ENCODE peak calls at places on chromosomes 1 and 21, in ten cellular contexts. L is CD4-positive, CD25-positive, alpha-beta regulatory T cell; Z is heart left ventricle; T is fibroblast of lung; N is foreskin keratinocyte; S is CD8-positive, alpha-beta T cell; P is mucosa of descending colon; U is heart right ventricle; W is psoas muscle; B is esophagus squamous epithelium. C is an unnamed sample.

GRCh38 chr1:41383094-41383852 is 22.0 kb downstream of the FOXO6 start:
- DNase-seq in L (peak; percentile 21), Z (no peak), T (peak; percentile 55), N (peak; percentile 28), S (no peak), P (no peak), U (no peak), W (peak; percentile 54), B (no peak), C (no peak)

GRCh38 chr1:67723126-67723525 is 38.1 kb downstream of the GADD45A start:
- DNase-seq in L (no peak), Z (no peak), T (no peak), N (no peak), S (no peak), P (no peak), U (no peak), W (no peak), B (no peak), C (no peak)

GRCh38 chr1:161114556-161114955 is 3.3 kb downstream of the PFDN2 start:
- DNase-seq in L (no peak), Z (no peak), T (peak; percentile 34), N (no peak), S (no peak), P (no peak), U (no peak), W (no peak), B (no peak), C (no peak)

GRCh38 chr1:79117376-79117775 is 110.8 kb upstream of the ADGRL4 start:
- DNase-seq in L (no peak), Z (no peak), T (peak; percentile 58), N (no peak), S (no peak), P (no peak), U (no peak), W (no peak), B (no peak), C (no peak)

GRCh38 chr1:156118175-156118868 is 3.8 kb downstream of the LMNA start:
- DNase-seq in L (no peak), Z (peak; percentile 76), T (no peak), N (no peak), S (no peak), P (peak; percentile 88), U (peak; percentile 74), W (peak; percentile 91), B (no peak), C (peak; percentile 79)

GRCh38 chr1:61388586-61388985 is 306.2 kb downstream of the NFIA start:
- DNase-seq in L (no peak), Z (no peak), T (peak; percentile 80), N (no peak), S (no peak), P (no peak), U (no peak), W (no peak), B (no peak), C (no peak)

GRCh38 chr1:100982783-100983182 is 42.8 kb downstream of the DPH5 start:
- DNase-seq in L (no peak), Z (no peak), T (no peak), N (no peak), S (no peak), P (no peak), U (no peak), W (no peak), B (no peak), C (no peak)

GRCh38 chr1:196152086-196152485 is 456.2 kb downstream of the KCNT2 start:
- DNase-seq in L (no peak), Z (no peak), T (no peak), N (no peak), S (no peak), P (no peak), U (no peak), W (no peak), B (no peak), C (no peak)

GRCh38 chr1:24975391-24975790 is 45.3 kb upstream of the RUNX3 start:
- DNase-seq in L (no peak), Z (no peak), T (no peak), N (no peak), S (no peak), P (no peak), U (no peak), W (no peak), B (no peak), C (no peak)

GRCh38 chr1:44531785-44532566 is 126.9 kb downstream of the RNF220 start:
- DNase-seq in L (peak; percentile 31), Z (no peak), T (peak; percentile 76), N (peak; percentile 63), S (no peak), P (no peak), U (no peak), W (no peak), B (no peak), C (no peak)

GRCh38 chr1:29379438-29380073 is 143.2 kb downstream of the PTPRU start:
- DNase-seq in L (peak; percentile 37), Z (no peak), T (peak; percentile 33), N (peak; percentile 25), S (no peak), P (no peak), U (no peak), W (no peak), B (no peak), C (no peak)

GRCh38 chr1:220952941-220953340 is 73.7 kb downstream of the HLX start:
- DNase-seq in L (no peak), Z (no peak), T (no peak), N (no peak), S (no peak), P (no peak), U (no peak), W (no peak), B (no peak), C (no peak)

GRCh38 chr1:93616996-93617669 is 64.5 kb downstream of the BCAR3 start:
- DNase-seq in L (no peak), Z (peak; percentile 43), T (peak; percentile 44), N (no peak), S (no peak), P (peak; percentile 52), U (peak; percentile 52), W (no peak), B (no peak), C (peak; percentile 90)

GRCh38 chr1:93615201-93616150 is 66.2 kb downstream of the BCAR3 start:
- DNase-seq in L (peak; percentile 53), Z (no peak), T (peak; percentile 94), N (peak; percentile 82), S (no peak), P (no peak), U (no peak), W (no peak), B (no peak), C (no peak)

GRCh38 chr1:93614550-93615200 is 67.0 kb downstream of the BCAR3 start:
- DNase-seq in L (no peak), Z (no peak), T (no peak), N (peak; percentile 41), S (no peak), P (peak; percentile 62), U (no peak), W (no peak), B (no peak), C (no peak)

GRCh38 chr1:93617670-93618488 is 63.8 kb downstream of the BCAR3 start:
- DNase-seq in L (no peak), Z (no peak), T (no peak), N (no peak), S (no peak), P (peak; percentile 88), U (no peak), W (no peak), B (no peak), C (no peak)

GRCh38 chr1:93616221-93616995 is 65.2 kb downstream of the BCAR3 start:
- DNase-seq in L (no peak), Z (peak; percentile 51), T (peak; percentile 36), N (no peak), S (no peak), P (peak; percentile 68), U (peak; percentile 44), W (no peak), B (no peak), C (no peak)
- H3K4me1 ChIP-seq in L (peaks cover 8% of the 10 kb centered on the region), Z (peaks cover 62% of the 10 kb centered on the region), T (peaks cover 40% of the 10 kb centered on the region), N (peaks cover 49% of the 10 kb centered on the region), S (peaks cover 3% of the 10 kb centered on the region), P (peaks cover 56% of the 10 kb centered on the region), U (peaks cover 42% of the 10 kb centered on the region), W (peaks cover 47% of the 10 kb centered on the region), B (peaks cover 22% of the 10 kb centered on the region), C (peaks cover 19% of the 10 kb centered on the region)

GRCh38 chr1:27111771-27112573 is 43.0 kb downstream of the SLC9A1 start:
- DNase-seq in L (peak; percentile 86), Z (peak; percentile 82), T (peak; percentile 100), N (peak; percentile 100), S (peak; percentile 82), P (peak; percentile 78), U (peak; percentile 77), W (peak; percentile 89), B (peak; percentile 59), C (peak; percentile 87)
- H3K4me1 ChIP-seq in L (peaks cover 24% of the 10 kb centered on the region), Z (peaks cover 26% of the 10 kb centered on the region), T (peaks cover 23% of the 10 kb centered on the region), N (peaks cover 12% of the 10 kb centered on the region), S (peaks cover 45% of the 10 kb centered on the region), P (peaks cover 25% of the 10 kb centered on the region), U (peaks cover 26% of the 10 kb centered on the region), W (peaks cover 23% of the 10 kb centered on the region), B (peaks cover 14% of the 10 kb centered on the region), C (peaks cover 23% of the 10 kb centered on the region)

DNA sequence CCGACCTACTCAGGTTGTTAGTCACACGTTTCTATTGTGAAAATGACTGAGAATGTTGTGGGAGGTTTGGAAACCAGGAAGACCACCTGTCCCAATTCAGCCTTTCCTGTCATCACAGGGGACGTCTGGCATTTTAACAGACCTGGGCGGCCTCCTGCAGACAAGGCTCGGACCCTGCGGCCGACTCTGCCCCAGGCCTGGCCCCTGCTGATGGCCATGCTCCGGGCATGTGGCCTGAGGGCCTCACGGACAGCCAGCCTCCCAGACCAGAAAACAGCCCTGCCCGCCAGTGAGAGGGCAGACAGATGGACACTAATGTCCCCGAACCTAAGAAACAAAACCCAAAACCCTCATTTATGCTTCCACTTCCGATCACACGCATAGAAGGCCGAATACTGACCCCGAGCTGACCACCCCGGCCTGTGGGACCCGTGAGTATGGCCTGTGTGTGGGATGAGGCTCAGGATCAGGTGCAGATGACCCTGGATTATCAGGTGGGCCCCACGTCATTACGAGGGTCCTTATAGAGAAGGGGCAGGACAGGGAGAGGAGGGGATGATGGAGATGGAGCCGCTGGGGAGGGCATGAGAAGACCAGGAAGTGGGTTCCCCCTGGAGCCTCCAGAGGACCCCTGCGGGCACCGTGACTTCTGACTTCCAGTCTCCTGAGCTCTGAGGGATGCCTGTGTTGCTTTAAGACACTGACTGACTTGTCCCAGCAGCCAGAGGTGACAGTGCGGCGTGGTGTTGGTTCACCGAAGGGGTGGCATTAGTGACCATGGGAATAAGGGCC is 9.6 kb downstream of the COL18A1 start:
- DNase-seq in L (no peak), Z (peak; percentile 5), T (no peak), N (no peak), S (no peak), P (peak; percentile 16), U (no peak), W (peak; percentile 49), B (no peak), C (no peak)
- H3K4me1 ChIP-seq in L (no peaks in the 10 kb centered on the region), Z (peaks cover 52% of the 10 kb centered on the region), T (no peaks in the 10 kb centered on the region), N (peaks cover 12% of the 10 kb centered on the region), S (no peaks in the 10 kb centered on the region), P (no peaks in the 10 kb centered on the region), U (peaks cover 35% of the 10 kb centered on the region), W (peaks cover 11% of the 10 kb centered on the region), B (peaks cover 17% of the 10 kb centered on the region), C (peaks cover 2% of the 10 kb centered on the region)

DNA sequence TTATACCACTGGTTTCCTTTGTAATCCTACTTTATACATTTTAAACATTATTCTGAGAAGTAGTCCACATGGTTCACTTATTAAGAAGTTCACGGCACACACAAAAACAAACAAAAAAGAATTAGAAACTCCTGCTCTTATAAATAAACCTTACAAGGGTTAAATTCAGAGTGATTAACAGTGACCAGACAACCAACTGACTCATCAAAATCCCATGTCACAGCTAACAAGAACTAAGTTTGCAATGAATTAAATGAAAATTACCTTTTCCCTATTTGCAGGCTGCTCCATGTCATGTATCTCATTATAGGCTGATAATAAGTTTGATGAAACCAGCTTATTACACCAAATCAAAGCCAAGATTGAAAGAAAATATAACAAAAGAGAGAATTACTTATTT is 77.5 kb downstream of the PUM1 start:
- DNase-seq in L (no peak), Z (no peak), T (no peak), N (no peak), S (no peak), P (no peak), U (no peak), W (no peak), B (no peak), C (no peak)
- H3K4me1 ChIP-seq in L (peaks cover 12% of the 10 kb centered on the region), Z (peaks cover 38% of the 10 kb centered on the region), T (peaks cover 9% of the 10 kb centered on the region), N (peaks cover 12% of the 10 kb centered on the region), S (peaks cover 13% of the 10 kb centered on the region), P (peaks cover 8% of the 10 kb centered on the region), U (peaks cover 26% of the 10 kb centered on the region), W (peaks cover 95% of the 10 kb centered on the region), B (peaks cover 5% of the 10 kb centered on the region), C (peaks cover 4% of the 10 kb centered on the region)